ENCODE peak calls at places on chromosome 13, in five cellular contexts. L is activated B cell treated with CpG ODN at 0.5 μM for 24 hours, P is cardiac muscle cell, D is mesothelial cell of epicardium, M is HFF-Myc. X is an unnamed sample.

GRCh38 chr13:106491928-106492327 is 43.5 kb downstream of the EFNB2 start:
- DNase-seq in L (no peak), P (no peak), D (no peak), M (no peak), X (no peak)

GRCh38 chr13:99198630-99199029 is 2.0 kb upstream of the UBAC2 start:
- DNase-seq in L (no peak), P (no peak), D (no peak), M (no peak), X (no peak)

GRCh38 chr13:84651288-84651687 is 769.0 kb upstream of the SLITRK1 start:
- DNase-seq in L (no peak), P (peak; percentile 90), D (no peak), M (peak; percentile 14), X (peak; percentile 63)

GRCh38 chr13:47148543-47148942 is 251.7 kb upstream of the HTR2A start:
- DNase-seq in L (no peak), P (no peak), D (no peak), M (no peak), X (no peak)

GRCh38 chr13:93388701-93389100 is 162.1 kb downstream of the GPC6 start:
- DNase-seq in L (no peak), P (peak; percentile 65), D (no peak), M (peak; percentile 32), X (no peak)

GRCh38 chr13:110869805-110870706 is 44.8 kb downstream of the ANKRD10 start:
- DNase-seq in L (no peak), P (peak; percentile 99), D (peak; percentile 54), M (peak; percentile 99), X (peak; percentile 100)

GRCh38 chr13:33543631-33544030 is 258.1 kb upstream of the STARD13 start:
- DNase-seq in L (no peak), P (no peak), D (no peak), M (no peak), X (no peak)

GRCh38 chr13:90591260-90591926 is 756.1 kb upstream of the MIR17HG start:
- DNase-seq in L (no peak), P (peak; percentile 54), D (no peak), M (no peak), X (no peak)

GRCh38 chr13:48123827-48124226 is 28.9 kb upstream of the MED4 start:
- DNase-seq in L (no peak), P (no peak), D (no peak), M (no peak), X (no peak)

GRCh38 chr13:32211788-32212187 is 103.4 kb downstream of the ZAR1L start:
- DNase-seq in L (no peak), P (peak; percentile 86), D (no peak), M (peak; percentile 95), X (no peak)

GRCh38 chr13:46908511-46908910 is 11.7 kb upstream of the HTR2A start:
- DNase-seq in L (no peak), P (peak; percentile 76), D (no peak), M (peak; percentile 21), X (no peak)

GRCh38 chr13:80012281-80012680 is 328.6 kb downstream of the SPRY2 start:
- DNase-seq in L (no peak), P (peak; percentile 27), D (no peak), M (no peak), X (no peak)

GRCh38 chr13:51938454-51938853 is 72.8 kb downstream of the ATP7B start:
- DNase-seq in L (no peak), P (peak; percentile 4), D (no peak), M (no peak), X (no peak)

GRCh38 chr13:51933466-51934058 is 71.8 kb downstream of the CCDC70 start:
- DNase-seq in L (no peak), P (no peak), D (no peak), M (no peak), X (no peak)

GRCh38 chr13:51934461-51935087 is 72.8 kb downstream of the CCDC70 start:
- DNase-seq in L (no peak), P (no peak), D (no peak), M (no peak), X (no peak)

GRCh38 chr13:51937320-51938290 is 73.6 kb downstream of the ATP7B start:
- DNase-seq in L (no peak), P (no peak), D (no peak), M (no peak), X (no peak)

GRCh38 chr13:51935326-51936171 is 73.8 kb downstream of the CCDC70 start:
- DNase-seq in L (no peak), P (peak; percentile 20), D (peak; percentile 44), M (no peak), X (no peak)
- TF ChIP-seq CTCF in L (no peak), P (peak; percentile 30), D (no peak), M (no peak), X (peak; percentile 57)

DNA sequence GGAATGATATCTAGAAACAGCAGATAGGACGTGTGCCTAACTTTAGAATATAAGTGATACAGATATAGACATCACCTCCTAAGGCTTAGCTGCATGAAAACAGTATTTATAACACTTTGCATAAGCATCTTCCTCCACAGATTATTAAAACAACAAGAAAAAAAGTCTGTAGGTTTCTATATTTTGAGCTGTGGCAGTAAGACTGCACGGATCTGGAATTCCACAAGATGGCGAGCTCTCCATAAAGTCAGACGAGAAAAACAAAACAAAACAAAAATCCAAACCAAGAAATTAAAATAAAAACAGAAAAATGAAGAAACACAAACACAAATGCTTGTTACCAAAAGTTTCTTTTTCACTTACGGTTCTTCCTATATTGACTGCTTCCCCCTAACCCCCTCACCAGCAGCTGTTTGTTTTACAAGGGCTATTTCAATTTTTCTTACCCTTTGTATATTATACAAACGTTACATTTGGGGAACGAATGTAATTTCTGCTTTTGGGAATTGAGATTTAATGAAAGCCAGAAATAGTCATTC is 285.8 kb downstream of the MYO16 start:
- DNase-seq in L (no peak), P (peak; percentile 67), D (no peak), M (peak; percentile 17), X (no peak)
- TF ChIP-seq CTCF in L (no peak), P (peak; percentile 71), D (peak; percentile 44), M (peak; percentile 63), X (peak; percentile 77)

GRCh38 chr13:30995331-30995730 is 62.9 kb downstream of the TEX26 start:
- DNase-seq in L (no peak), P (no peak), D (no peak), M (no peak), X (no peak)

GRCh38 chr13:30997697-30998547 is 65.5 kb downstream of the TEX26 start:
- DNase-seq in L (no peak), P (no peak), D (no peak), M (no peak), X (no peak)

GRCh38 chr13:31000889-31001288 is 68.4 kb downstream of the TEX26 start:
- DNase-seq in L (no peak), P (peak; percentile 36), D (no peak), M (no peak), X (no peak)

GRCh38 chr13:31001647-31002046 is 69.2 kb downstream of the TEX26 start:
- DNase-seq in L (no peak), P (no peak), D (no peak), M (no peak), X (no peak)

GRCh38 chr13:30998548-30999140 is 66.2 kb downstream of the TEX26 start:
- DNase-seq in L (no peak), P (peak; percentile 32), D (peak; percentile 47), M (no peak), X (peak; percentile 34)
- TF ChIP-seq CTCF in L (no peak), P (no peak), D (no peak), M (no peak), X (no peak)

GRCh38 chr13:45464141-45464686 is 525 bp upstream of the COG3 start:
- DNase-seq in L (no peak), P (no peak), D (no peak), M (no peak), X (no peak)
- TF ChIP-seq CTCF in L (no peak), P (no peak), D (no peak), M (no peak), X (peak; percentile 44)

DNA sequence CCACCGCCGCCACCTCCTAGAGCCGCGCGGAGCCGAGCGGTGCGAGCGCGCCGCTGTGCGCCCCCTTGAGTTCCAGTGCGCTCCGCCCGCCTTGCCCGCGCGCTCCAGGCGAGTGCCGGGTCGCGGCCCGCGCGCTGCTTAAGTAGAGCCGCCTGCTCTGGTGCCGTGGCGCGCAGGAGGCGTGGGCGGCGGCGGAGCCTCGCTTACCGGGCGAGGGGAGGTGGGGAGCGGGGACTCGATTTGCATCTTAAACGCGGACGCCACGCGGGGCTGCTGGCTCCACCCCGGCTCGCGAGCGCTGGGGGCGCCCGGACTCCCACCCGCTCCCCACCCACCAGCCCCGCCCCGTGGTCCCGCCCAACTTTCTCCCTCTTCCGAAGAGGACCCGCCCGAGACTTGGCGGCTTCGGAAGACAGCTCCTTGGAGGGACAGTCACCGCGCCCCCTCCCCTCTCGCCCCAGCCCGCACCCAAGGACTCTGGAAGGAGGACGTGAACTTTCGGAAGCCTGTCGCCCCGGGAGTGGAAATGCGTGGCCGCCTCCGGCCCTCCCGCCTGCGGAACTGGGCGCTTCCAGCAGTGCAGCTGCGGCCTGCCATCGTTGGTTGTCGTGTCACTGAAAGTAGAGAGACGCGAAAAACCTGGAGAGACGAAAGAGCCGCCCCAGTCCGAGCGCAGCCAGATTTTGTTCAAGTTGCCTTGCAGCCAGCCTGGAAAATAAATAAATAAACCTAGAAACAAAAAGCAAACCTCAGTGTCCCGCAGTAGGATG is at the start of gene KCTD12:
- DNase-seq in L (peak; percentile 79), P (peak; percentile 94), D (peak; percentile 85), M (peak; percentile 35), X (peak; percentile 33)
- TF ChIP-seq CTCF in L (no peak), P (peak; percentile 36), D (no peak), M (no peak), X (no peak)

DNA sequence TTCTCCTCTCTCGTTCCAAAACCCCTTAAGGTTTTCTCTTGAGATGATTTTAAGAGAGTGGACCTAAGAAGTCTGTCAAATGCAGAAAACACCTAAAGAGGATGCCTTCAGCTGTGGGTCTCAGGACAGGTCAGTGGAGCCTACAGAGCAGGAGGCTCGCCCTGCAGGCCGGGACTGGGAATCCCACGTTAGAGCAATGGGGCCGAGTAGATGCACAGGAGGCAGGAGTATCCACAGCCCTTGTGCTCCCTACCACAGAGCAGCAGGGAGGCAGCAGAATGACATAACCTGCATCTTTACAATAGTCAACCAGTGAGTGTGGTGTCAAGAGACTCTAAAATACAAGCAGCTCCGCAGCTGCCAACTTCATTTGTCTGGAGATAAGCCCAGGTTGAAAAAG is 229.4 kb downstream of the MTUS2 start:
- DNase-seq in L (no peak), P (no peak), D (no peak), M (no peak), X (no peak)
- TF ChIP-seq CTCF in L (no peak), P (no peak), D (no peak), M (no peak), X (no peak)

GRCh38 chr13:26601669-26602068 is 44.2 kb downstream of the WASF3 start:
- DNase-seq in L (no peak), P (peak; percentile 40), D (no peak), M (peak; percentile 52), X (no peak)
- TF ChIP-seq CTCF in L (no peak), P (no peak), D (no peak), M (no peak), X (no peak)

X was measured in retinal pigment epithelial cell.